ENCODE peak calls at places on chromosomes 1 and 21, in seven cellular contexts. One of them, this sample, is unnamed.

GRCh38 chr1:29803486-29803885 is 567.2 kb downstream of the PTPRU start:
- DNase-seq in NCI-H1105 treated with DMSO at 0.1 percent for 48 hours: no peak
- DNase-seq in PC-3: no peak
- DNase-seq in H4: no peak
- DNase-seq in Right ventricle myocardium inferior: no peak
- DNase-seq in activated CD4-positive, alpha-beta T cell treated with anti-CD3 and anti-CD28 coated beads, Interleukin-2, amount 50 U/mL, for 1 hour: no peak
- DNase-seq in body of pancreas: no peak
- DNase-seq in this sample: no peak

GRCh38 chr1:125085720-125086591 is 3901.2 kb downstream of the SRGAP2C start:
- DNase-seq in NCI-H1105 treated with DMSO at 0.1 percent for 48 hours: no peak
- DNase-seq in PC-3: no peak
- DNase-seq in H4: no peak
- DNase-seq in Right ventricle myocardium inferior: peak; percentile 40
- DNase-seq in activated CD4-positive, alpha-beta T cell treated with anti-CD3 and anti-CD28 coated beads, Interleukin-2, amount 50 U/mL, for 1 hour: no peak
- DNase-seq in body of pancreas: no peak
- DNase-seq in this sample: no peak

GRCh38 chr1:38026592-38027200 is 14.2 kb downstream of the UTP11 start:
- DNase-seq in NCI-H1105 treated with DMSO at 0.1 percent for 48 hours: peak; percentile 82
- DNase-seq in PC-3: peak; percentile 68
- DNase-seq in H4: peak; percentile 63
- DNase-seq in Right ventricle myocardium inferior: no peak
- DNase-seq in activated CD4-positive, alpha-beta T cell treated with anti-CD3 and anti-CD28 coated beads, Interleukin-2, amount 50 U/mL, for 1 hour: no peak
- DNase-seq in body of pancreas: peak; percentile 64
- DNase-seq in this sample: no peak

GRCh38 chr1:191641420-191642215 is 516.6 kb upstream of the RGS18 start:
- DNase-seq in NCI-H1105 treated with DMSO at 0.1 percent for 48 hours: no peak
- DNase-seq in PC-3: peak; percentile 59
- DNase-seq in H4: peak; percentile 54
- DNase-seq in Right ventricle myocardium inferior: no peak
- DNase-seq in activated CD4-positive, alpha-beta T cell treated with anti-CD3 and anti-CD28 coated beads, Interleukin-2, amount 50 U/mL, for 1 hour: no peak
- DNase-seq in body of pancreas: no peak
- DNase-seq in this sample: no peak

GRCh38 chr1:58815069-58815679 is 31.3 kb upstream of the JUN start:
- DNase-seq in NCI-H1105 treated with DMSO at 0.1 percent for 48 hours: no peak
- DNase-seq in PC-3: peak; percentile 97
- DNase-seq in H4: peak; percentile 92
- DNase-seq in Right ventricle myocardium inferior: peak; percentile 95
- DNase-seq in activated CD4-positive, alpha-beta T cell treated with anti-CD3 and anti-CD28 coated beads, Interleukin-2, amount 50 U/mL, for 1 hour: peak; percentile 36
- DNase-seq in body of pancreas: peak; percentile 92
- DNase-seq in this sample: peak; percentile 92

GRCh38 chr21:45459171-45460010 is 54.4 kb downstream of the COL18A1 start:
- DNase-seq in NCI-H1105 treated with DMSO at 0.1 percent for 48 hours: no peak
- DNase-seq in PC-3: no peak
- DNase-seq in H4: no peak
- DNase-seq in Right ventricle myocardium inferior: peak; percentile 61
- DNase-seq in activated CD4-positive, alpha-beta T cell treated with anti-CD3 and anti-CD28 coated beads, Interleukin-2, amount 50 U/mL, for 1 hour: no peak
- DNase-seq in body of pancreas: no peak
- DNase-seq in this sample: no peak

GRCh38 chr1:25577151-25577920 is 33.9 kb downstream of the LDLRAP1 start:
- DNase-seq in NCI-H1105 treated with DMSO at 0.1 percent for 48 hours: no peak
- DNase-seq in PC-3: no peak
- DNase-seq in H4: no peak
- DNase-seq in Right ventricle myocardium inferior: no peak
- DNase-seq in activated CD4-positive, alpha-beta T cell treated with anti-CD3 and anti-CD28 coated beads, Interleukin-2, amount 50 U/mL, for 1 hour: no peak
- DNase-seq in body of pancreas: no peak
- DNase-seq in this sample: no peak

GRCh38 chr21:44552681-44553080 is 1.4 kb upstream of the KRTAP10-2 start:
- DNase-seq in NCI-H1105 treated with DMSO at 0.1 percent for 48 hours: no peak
- DNase-seq in PC-3: no peak
- DNase-seq in H4: no peak
- DNase-seq in Right ventricle myocardium inferior: no peak
- DNase-seq in activated CD4-positive, alpha-beta T cell treated with anti-CD3 and anti-CD28 coated beads, Interleukin-2, amount 50 U/mL, for 1 hour: no peak
- DNase-seq in body of pancreas: no peak
- DNase-seq in this sample: no peak

GRCh38 chr1:19606817-19607706 is 37.0 kb upstream of the NBL1 start:
- DNase-seq in NCI-H1105 treated with DMSO at 0.1 percent for 48 hours: no peak
- DNase-seq in PC-3: no peak
- DNase-seq in H4: no peak
- DNase-seq in Right ventricle myocardium inferior: no peak
- DNase-seq in activated CD4-positive, alpha-beta T cell treated with anti-CD3 and anti-CD28 coated beads, Interleukin-2, amount 50 U/mL, for 1 hour: peak; percentile 47
- DNase-seq in body of pancreas: no peak
- DNase-seq in this sample: no peak

This sample was measured in left lobe of liver.